ENCODE peak calls at places on chromosomes 7 and 10, in four cellular contexts. M is GM23338, U is mesendoderm, F is left ventricle myocardium inferior. Q is an unnamed sample.

GRCh38 chr7:28955723-28956607 is 2.2 kb downstream of the TRIL start:
- DNase-seq in M (peak), U (peak), F (peak), Q (peak)

GRCh38 chr10:132360766-132361447 is 28.9 kb downstream of the LRRC27 start:
- DNase-seq in U (peak), M (peak), F (no peak), Q (no peak)

GRCh38 chr10:681670-682318 is 7.7 kb downstream of the DIP2C start:
- DNase-seq in F (no peak), U (no peak), M (no peak), Q (no peak)

GRCh38 chr7:70743531-70743930 is 388.4 kb upstream of the GALNT17 start:
- DNase-seq in U (no peak), M (no peak), F (no peak), Q (no peak)

GRCh38 chr10:11134411-11134810 is 116.7 kb downstream of the CELF2 start:
- DNase-seq in F (no peak), M (no peak), U (no peak), Q (no peak)

GRCh38 chr7:21851445-21852043 is 94.2 kb downstream of the CDCA7L start:
- DNase-seq in F (no peak), U (peak), M (no peak), Q (no peak)

GRCh38 chr7:144834516-144835165 is 1.2 kb downstream of the TPK1 start:
- DNase-seq in F (no peak), M (peak), U (no peak), Q (no peak)

GRCh38 chr7:131212114-131212513 is 115.6 kb upstream of the MKLN1 start:
- DNase-seq in M (peak), F (no peak), U (peak), Q (no peak)

GRCh38 chr7:32299133-32299702 is 191.0 kb downstream of the LSM5 start:
- DNase-seq in U (peak), F (peak), M (peak), Q (no peak)

GRCh38 chr7:46554688-46555422 is 633.8 kb upstream of the IGFBP3 start:
- DNase-seq in U (peak), F (no peak), M (no peak), Q (no peak)

GRCh38 chr7:16711730-16712129 is 41.8 kb upstream of the TSPAN13 start:
- DNase-seq in M (no peak), U (no peak), F (no peak), Q (no peak)

GRCh38 chr10:59177031-59177861 is 803 bp downstream of the PHYHIPL start:
- DNase-seq in M (peak), U (peak), F (no peak), Q (peak)

GRCh38 chr10:28256776-28257175 is 46.1 kb downstream of the MPP7 start:
- DNase-seq in U (no peak), F (no peak), M (no peak), Q (no peak)

GRCh38 chr10:127556911-127557310 is 7.8 kb downstream of the NPS start:
- DNase-seq in U (peak), F (no peak), M (peak), Q (no peak)

GRCh38 chr10:86315543-86315942 is 51.1 kb downstream of the GRID1 start:
- DNase-seq in U (no peak), M (no peak), F (no peak), Q (no peak)

GRCh38 chr10:86312701-86313270 is 53.8 kb downstream of the GRID1 start:
- DNase-seq in U (peak), M (peak), F (no peak), Q (no peak)

GRCh38 chr10:86314616-86315520 is 51.7 kb downstream of the GRID1 start:
- DNase-seq in U (no peak), M (no peak), F (no peak), Q (no peak)

GRCh38 chr10:86311900-86312299 is 54.7 kb downstream of the GRID1 start:
- DNase-seq in M (no peak), U (no peak), F (no peak), Q (no peak)

GRCh38 chr10:86313621-86314041 is 53.0 kb downstream of the GRID1 start:
- DNase-seq in M (no peak), F (no peak), U (no peak), Q (no peak)
- H3K27ac ChIP-seq in M (no peak), F (no peak), U (no peak), Q (no peak)

DNA sequence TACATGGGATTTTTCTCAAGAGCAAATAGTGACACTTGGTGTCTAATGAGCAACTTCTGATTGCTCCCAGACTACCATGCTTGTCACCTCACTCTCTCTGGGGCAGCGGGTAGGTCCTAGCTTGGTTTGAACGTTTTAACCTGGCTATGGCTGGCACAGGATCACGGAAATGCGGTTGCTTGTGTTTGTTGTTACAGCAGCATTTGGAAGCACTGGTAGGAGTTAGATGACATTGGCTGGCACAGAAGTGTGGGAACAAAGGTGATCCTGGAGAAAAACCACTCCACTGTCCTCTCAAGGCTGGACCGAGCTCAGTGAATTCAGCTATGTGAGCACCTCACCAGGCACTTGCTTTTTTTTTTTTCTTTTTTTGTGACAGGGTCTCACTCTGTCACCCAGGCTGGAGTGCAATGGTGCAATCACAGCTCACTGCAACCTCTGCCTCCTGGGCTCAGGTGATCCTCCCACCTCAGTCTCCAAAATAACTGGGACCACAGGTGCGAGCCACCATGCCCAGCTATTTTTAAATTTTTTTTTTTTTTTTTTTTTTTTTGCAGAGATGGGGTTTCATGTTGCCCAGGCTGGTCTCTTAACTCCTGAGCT is 3.5 kb upstream of the PFKFB3 start:
- DNase-seq in F (no peak), M (no peak), U (no peak), Q (peak)
- H3K27ac ChIP-seq in F (peak), M (no peak), U (no peak), Q (no peak)

GRCh38 chr7:7405461-7405860 is 130.2 kb downstream of the COL28A1 start:
- DNase-seq in U (no peak), M (no peak), F (no peak), Q (no peak)

GRCh38 chr7:7395785-7396184 is 139.9 kb downstream of the COL28A1 start:
- DNase-seq in F (no peak), M (no peak), U (no peak), Q (no peak)

DNA sequence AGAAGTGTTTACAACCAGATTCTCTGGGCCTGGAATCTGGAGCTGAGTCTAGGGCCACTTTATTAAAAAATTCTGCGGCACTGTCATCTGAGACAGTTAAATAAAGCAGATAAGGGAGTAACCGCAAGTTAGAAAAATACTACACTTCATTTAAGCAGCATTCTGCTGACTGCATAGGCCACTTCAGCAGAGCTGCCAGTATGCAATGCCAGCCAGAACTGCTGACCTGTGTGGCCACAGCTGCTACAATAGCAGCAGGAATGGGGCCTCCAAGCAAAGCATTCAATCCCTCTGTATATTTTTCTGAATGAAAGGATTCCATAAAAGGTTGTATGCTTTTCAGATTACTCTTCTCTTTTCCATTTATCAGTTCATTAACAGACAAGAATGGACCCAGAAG is 136.0 kb downstream of the COL28A1 start:
- DNase-seq in F (no peak), U (no peak), M (no peak), Q (no peak)
- H3K27ac ChIP-seq in F (no peak), U (no peak), M (no peak), Q (no peak)

GRCh38 chr7:137981175-137981574 is 20.7 kb downstream of the CREB3L2 start:
- DNase-seq in U (no peak), M (no peak), F (no peak), Q (no peak)
- H3K27ac ChIP-seq in U (no peak), M (no peak), F (peak), Q (peak)

GRCh38 chr10:33035411-33035810 is 77.4 kb upstream of the ITGB1 start:
- DNase-seq in F (no peak), M (no peak), U (no peak), Q (no peak)

GRCh38 chr10:33039167-33039566 is 81.1 kb upstream of the ITGB1 start:
- DNase-seq in M (peak), U (no peak), F (no peak), Q (no peak)

GRCh38 chr10:33036670-33037069 is 78.6 kb upstream of the ITGB1 start:
- DNase-seq in F (no peak), M (no peak), U (no peak), Q (no peak)

GRCh38 chr10:33038672-33039071 is 80.6 kb upstream of the ITGB1 start:
- DNase-seq in M (no peak), U (no peak), F (no peak), Q (no peak)

GRCh38 chr10:33037726-33038125 is 79.7 kb upstream of the ITGB1 start:
- DNase-seq in M (no peak), F (no peak), U (no peak), Q (no peak)
- H3K27ac ChIP-seq in M (no peak), F (no peak), U (no peak), Q (no peak)

GRCh38 chr10:97667462-97667861 is 19.6 kb downstream of the AVPI1 start:
- DNase-seq in M (no peak), F (no peak), U (no peak), Q (no peak)

GRCh38 chr10:97669561-97669960 is 17.5 kb downstream of the AVPI1 start:
- DNase-seq in M (no peak), F (no peak), U (no peak), Q (no peak)

GRCh38 chr10:97659589-97659988 is 19.1 kb downstream of the PI4K2A start:
- DNase-seq in U (no peak), M (no peak), F (no peak), Q (no peak)

GRCh38 chr10:97666992-97667391 is 20.0 kb downstream of the AVPI1 start:
- DNase-seq in U (no peak), F (no peak), M (no peak), Q (no peak)

GRCh38 chr10:97664282-97664850 is 22.7 kb downstream of the AVPI1 start:
- DNase-seq in U (no peak), F (no peak), M (no peak), Q (no peak)
- H3K27ac ChIP-seq in U (no peak), F (no peak), M (no peak), Q (no peak)

GRCh38 chr7:23467281-23467680 is 3.0 kb downstream of the IGF2BP3 start:
- DNase-seq in M (peak), U (peak), F (no peak), Q (no peak)
- H3K27ac ChIP-seq in M (peak), U (no peak), F (no peak), Q (no peak)